ENCODE peak calls at places on chromosome 6, in five cellular contexts. X, A, N, W and H are unnamed samples. For H3K27me3, the result is how much of the 10 kb centered on the place peaks cover.

GRCh38 chr6:16694789-16695188 is 66.5 kb downstream of the ATXN1 start:
- DNase-seq in N (no peak), X (no peak), A (no peak), W (no peak), H (no peak)

GRCh38 chr6:125002090-125002741 is 40.0 kb downstream of the RNF217 start:
- DNase-seq in A (no peak), N (no peak), X (no peak), W (no peak), H (no peak)

GRCh38 chr6:83151114-83151513 is 42.0 kb downstream of the PGM3 start:
- DNase-seq in W (no peak), N (no peak), A (no peak), X (no peak), H (no peak)

GRCh38 chr6:146968041-146968760 is 236.0 kb upstream of the STXBP5 start:
- DNase-seq in A (no peak), W (no peak), N (no peak), X (no peak), H (no peak)

GRCh38 chr6:16257999-16258708 is 19.8 kb downstream of the GMPR start:
- DNase-seq in X (peak), N (no peak), A (no peak), W (no peak), H (no peak)

GRCh38 chr6:105330364-105330763 is 72.5 kb downstream of the PREP start:
- DNase-seq in A (no peak), X (no peak), N (no peak), W (no peak), H (no peak)

GRCh38 chr6:25652007-25652515 is at the start of gene SCGN:
- DNase-seq in A (peak), X (peak), W (peak), N (no peak), H (no peak)

GRCh38 chr6:33770833-33771341 is 18.0 kb downstream of the LEMD2 start:
- DNase-seq in X (no peak), W (no peak), N (no peak), A (no peak), H (no peak)

GRCh38 chr6:80789912-80790635 is 683.6 kb downstream of the BCKDHB start:
- DNase-seq in A (no peak), X (no peak), N (no peak), W (no peak), H (no peak)

GRCh38 chr6:63307581-63308246 is 12.1 kb downstream of the LGSN start:
- DNase-seq in A (no peak), W (peak), N (peak), X (peak), H (peak)

GRCh38 chr6:146990284-146990683 is 213.9 kb upstream of the STXBP5 start:
- DNase-seq in X (no peak), N (no peak), W (peak), A (no peak), H (no peak)

GRCh38 chr6:129748212-129748900 is 38.4 kb upstream of the ARHGAP18 start:
- DNase-seq in A (no peak), N (peak), W (peak), X (peak), H (peak)

GRCh38 chr6:10237284-10238043 is 177.4 kb downstream of the TFAP2A start:
- DNase-seq in A (no peak), N (no peak), X (peak), W (no peak), H (peak)

GRCh38 chr6:53483423-53484353 is 61.2 kb downstream of the GCLC start:
- DNase-seq in X (peak), W (peak), N (no peak), A (no peak), H (no peak)

GRCh38 chr6:45727824-45728449 is 287.7 kb downstream of the CLIC5 start:
- DNase-seq in A (no peak), W (no peak), X (no peak), N (no peak), H (no peak)

GRCh38 chr6:49570474-49571079 is 20.1 kb downstream of the C6orf141 start:
- DNase-seq in A (no peak), N (no peak), X (peak), W (peak), H (no peak)

GRCh38 chr6:43724914-43725642 is 37.5 kb upstream of the MRPS18A start:
- DNase-seq in X (peak), W (peak), N (peak), A (no peak), H (peak)

GRCh38 chr6:72787521-72788031 is 165.7 kb downstream of the KCNQ5 start:
- DNase-seq in A (no peak), X (no peak), N (no peak), W (no peak), H (no peak)

GRCh38 chr6:32529697-32530429 is at the start of gene HLA-DRB5:
- DNase-seq in W (no peak), X (no peak), N (peak), A (no peak), H (peak)

GRCh38 chr6:116572162-116572561 is 858 bp downstream of the RWDD1 start:
- DNase-seq in A (no peak), X (peak), W (peak), N (no peak), H (no peak)

GRCh38 chr6:44284119-44284518 is 13.9 kb downstream of the TMEM151B start:
- DNase-seq in W (no peak), X (no peak), N (no peak), A (no peak), H (no peak)

GRCh38 chr6:55882731-55883595 is 7.6 kb upstream of the BMP5 start:
- DNase-seq in X (no peak), A (no peak), W (no peak), N (no peak), H (no peak)

GRCh38 chr6:107114872-107115694 is at the start of gene BEND3:
- DNase-seq in N (no peak), X (peak), W (no peak), A (no peak), H (no peak)
- TF ChIP-seq YY1 in N (no peak), X (peak), W (no peak), A (no peak), H (no peak)

GRCh38 chr6:166168616-166169548 is 1.2 kb upstream of the TBXT start:
- DNase-seq in A (peak), N (no peak), W (no peak), X (no peak), H (no peak)
- H3K27me3 ChIP-seq in A (half or more), N (under half), W (under half), X (half or more), H (under half)

DNA sequence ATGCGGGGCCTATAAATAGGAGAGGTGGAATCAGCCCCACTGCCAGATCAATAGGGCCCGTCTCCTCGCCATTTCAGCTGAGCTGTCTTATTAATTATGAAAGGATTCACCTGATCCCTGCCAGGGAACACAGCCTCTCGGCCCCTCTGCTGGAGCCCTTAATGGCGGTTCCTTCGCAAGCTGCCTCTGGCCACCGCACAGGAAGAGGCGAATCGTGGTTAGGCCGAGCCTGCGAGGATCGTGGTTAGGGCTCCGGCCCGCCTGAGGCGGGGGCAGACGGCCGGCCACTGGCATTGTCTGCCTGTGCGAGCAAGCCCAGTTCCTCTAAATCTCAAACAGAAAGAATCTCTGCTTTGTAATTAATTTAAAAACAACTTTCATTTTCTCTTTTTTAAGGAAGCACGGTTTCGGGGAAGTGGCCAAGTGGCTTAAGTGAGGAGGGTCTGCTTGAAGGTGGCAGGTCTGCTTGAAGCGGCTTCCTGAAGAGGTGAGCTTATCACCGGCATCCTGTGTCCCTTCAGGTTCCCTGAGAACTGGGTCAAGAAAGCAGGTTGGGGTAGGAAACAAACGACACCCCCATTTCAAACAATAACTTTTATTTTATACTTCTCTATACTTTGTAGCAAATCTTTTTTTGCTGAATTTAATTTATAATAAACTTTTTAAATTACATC is 9.2 kb downstream of the NRN1 start:
- DNase-seq in N (no peak), W (no peak), A (no peak), X (no peak), H (no peak)
- TF ChIP-seq EZH2 in N (no peak), W (no peak), A (peak), X (no peak), H (no peak)

DNA sequence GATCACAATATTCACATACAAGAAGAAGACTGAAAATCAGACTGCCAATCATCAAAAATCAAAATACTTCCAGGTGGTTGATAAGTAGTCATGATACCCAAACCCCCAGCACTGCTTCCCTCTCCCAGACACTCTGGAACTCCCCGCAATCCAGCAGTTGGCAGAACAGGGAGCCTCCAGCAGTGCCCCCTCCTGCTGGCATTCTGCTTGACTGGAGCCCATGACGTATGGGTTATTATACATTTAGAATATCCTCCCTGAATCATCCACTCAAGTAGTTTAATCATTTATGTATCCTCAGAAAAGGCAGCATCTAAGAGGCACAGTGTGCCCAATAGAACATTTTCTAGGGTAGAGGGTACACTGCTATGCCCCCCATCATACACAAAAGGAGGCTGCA is 9.3 kb upstream of the OGFRL1 start:
- DNase-seq in X (no peak), W (no peak), A (no peak), N (no peak), H (no peak)
- TF ChIP-seq YY1 in X (no peak), W (no peak), A (no peak), N (no peak), H (no peak)

DNA sequence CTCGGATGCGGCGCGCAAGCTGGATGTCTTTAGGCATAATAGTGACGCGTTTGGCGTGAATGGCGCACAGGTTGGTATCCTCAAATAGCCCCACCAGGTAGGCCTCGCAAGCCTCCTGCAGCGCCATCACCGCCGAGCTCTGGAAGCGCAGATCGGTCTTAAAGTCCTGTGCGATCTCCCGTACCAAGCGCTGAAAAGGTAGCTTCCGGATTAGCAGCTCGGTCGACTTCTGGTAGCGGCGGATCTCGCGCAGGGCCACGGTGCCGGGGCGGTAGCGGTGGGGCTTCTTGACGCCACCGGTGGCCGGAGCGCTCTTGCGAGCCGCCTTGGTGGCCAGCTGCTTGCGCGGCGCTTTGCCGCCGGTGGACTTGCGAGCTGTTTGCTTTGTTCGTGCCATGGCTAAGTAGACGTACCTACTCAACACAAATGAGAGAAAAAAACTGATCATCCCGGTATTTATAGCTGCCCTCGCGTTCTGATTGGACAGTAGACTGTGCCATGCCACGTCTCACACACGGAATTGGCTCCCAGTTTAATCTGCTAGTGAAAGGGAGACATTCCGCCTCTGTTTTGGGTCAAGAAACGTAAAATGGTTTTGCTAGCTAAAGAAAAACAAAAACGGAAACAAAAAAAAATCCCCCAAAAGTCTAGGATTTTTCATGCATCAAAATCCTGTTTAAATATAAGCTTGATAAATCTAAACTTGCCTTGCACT is 40.1 kb downstream of the OR2B2 start:
- DNase-seq in X (no peak), W (no peak), A (peak), N (peak), H (no peak)
- H3K27me3 ChIP-seq in X (under half), W (under half), A (under half), N (under half), H (under half)

DNA sequence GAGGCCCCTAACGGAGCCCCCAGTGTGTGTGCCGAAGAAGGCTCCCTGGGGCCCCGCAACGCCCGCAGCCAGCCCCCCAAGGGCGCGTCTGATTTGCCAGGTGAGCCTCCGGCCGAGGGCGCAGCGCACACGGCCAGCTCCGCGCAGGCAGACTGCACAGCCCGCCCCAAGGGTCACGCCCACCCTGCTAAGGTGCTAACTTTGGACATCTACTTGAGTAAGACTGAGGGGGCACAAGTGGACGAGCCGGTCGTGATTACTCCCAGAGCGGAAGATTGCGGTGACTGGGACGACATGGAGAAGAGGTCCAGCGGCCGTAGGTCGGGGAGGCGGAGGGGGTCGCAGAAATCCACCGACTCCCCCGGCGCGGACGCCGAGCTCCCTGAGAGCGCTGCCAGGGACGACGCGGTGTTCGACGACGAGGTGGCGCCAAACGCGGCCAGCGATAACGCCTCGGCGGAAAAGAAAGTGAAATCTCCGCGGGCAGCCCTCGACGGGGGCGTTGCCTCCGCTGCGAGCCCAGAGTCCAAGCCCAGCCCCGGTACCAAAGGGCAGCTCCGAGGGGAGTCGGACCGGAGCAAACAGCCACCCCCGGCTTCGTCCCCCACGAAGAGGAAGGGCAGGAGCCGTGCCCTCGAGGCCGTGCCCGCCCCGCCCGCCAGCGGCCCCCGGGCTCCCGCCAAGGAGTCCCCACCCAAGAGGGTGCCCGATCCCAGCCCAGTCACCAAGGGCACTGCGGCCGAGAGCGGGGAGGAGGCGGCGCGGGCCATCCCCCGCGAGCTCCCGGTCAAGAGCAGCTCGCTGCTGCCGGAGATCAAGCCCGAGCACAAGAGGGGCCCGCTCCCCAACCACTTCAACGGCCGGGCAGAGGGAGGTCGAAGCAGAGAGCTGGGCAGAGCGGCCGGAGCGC is 117.0 kb downstream of the RTN4IP1 start:
- DNase-seq in W (peak), N (no peak), X (peak), A (peak), H (no peak)
- TF ChIP-seq EZH2 in W (no peak), N (no peak), X (no peak), A (peak), H (no peak)

GRCh38 chr6:166334878-166335277 is 7.5 kb downstream of the SFT2D1 start:
- DNase-seq in A (no peak), W (no peak), X (no peak), N (no peak), H (no peak)

GRCh38 chr6:166333172-166333995 is 9.0 kb downstream of the SFT2D1 start:
- DNase-seq in A (no peak), W (no peak), X (no peak), N (peak), H (no peak)

GRCh38 chr6:166338854-166339253 is 3.5 kb downstream of the SFT2D1 start:
- DNase-seq in W (no peak), N (no peak), A (no peak), X (no peak), H (no peak)

GRCh38 chr6:166335378-166336366 is 6.7 kb downstream of the SFT2D1 start:
- DNase-seq in A (no peak), W (no peak), X (no peak), N (peak), H (no peak)

GRCh38 chr6:166336847-166337246 is 5.5 kb downstream of the SFT2D1 start:
- DNase-seq in W (no peak), N (no peak), A (no peak), X (no peak), H (no peak)
- TF ChIP-seq YY1 in W (no peak), N (no peak), A (no peak), X (no peak), H (no peak)